ENCODE peak calls at places on chromosome 4, in ten cellular contexts. J is neural progenitor cell, E is HCT116, V is fibroblast of lung, M is mammary epithelial cell, H is GM23248, K is endothelial cell of umbilical vein, X is H9, G is SK-N-SH, Z is HepG2. Q is an unnamed sample. For H4K20me1 and H3K27me3, the result is how much of the 10 kb centered on the place peaks cover.

GRCh38 chr4:105399535-105400161 is 74.2 kb downstream of the PPA2 start:
- DNase-seq in K (peak), H (peak), Z (no peak), X (no peak), E (peak), G (no peak), M (peak), V (peak), J (no peak), Q (no peak)

GRCh38 chr4:172480471-172480870 is 667.3 kb downstream of the GALNTL6 start:
- DNase-seq in X (no peak), V (no peak), H (no peak), M (no peak), G (no peak), E (no peak), K (no peak), Z (no peak), J (no peak), Q (no peak)

GRCh38 chr4:78737020-78737419 is 39.1 kb upstream of the BMP2K start:
- DNase-seq in J (no peak), Z (no peak), X (no peak), K (no peak), M (no peak), E (no peak), G (no peak), V (no peak), H (no peak), Q (no peak)

GRCh38 chr4:150723727-150724411 is 141.9 kb downstream of the MAB21L2 start:
- DNase-seq in G (no peak), X (no peak), V (no peak), E (no peak), M (no peak), Z (no peak), K (no peak), J (no peak), H (no peak), Q (no peak)

GRCh38 chr4:169818063-169818679 is 60.4 kb upstream of the HPF1 start:
- DNase-seq in H (no peak), V (no peak), G (no peak), J (no peak), M (no peak), K (no peak), E (no peak), X (no peak), Z (no peak), Q (peak)

GRCh38 chr4:35151816-35152572 is 1092.3 kb downstream of the ARAP2 start:
- DNase-seq in E (peak), M (no peak), J (peak), V (no peak), Z (peak), X (peak), H (no peak), K (no peak), G (peak), Q (no peak)

GRCh38 chr4:128751354-128751753 is 58.1 kb upstream of the JADE1 start:
- DNase-seq in G (no peak), H (no peak), E (no peak), J (no peak), M (no peak), Z (no peak), X (no peak), K (no peak), V (peak), Q (no peak)

GRCh38 chr4:185254434-185254833 is 45.0 kb downstream of the SNX25 start:
- DNase-seq in V (peak), M (no peak), X (no peak), G (no peak), H (no peak), Z (peak), E (no peak), J (no peak), K (peak), Q (no peak)

GRCh38 chr4:79467246-79467932 is 59.4 kb upstream of the GK2 start:
- DNase-seq in X (no peak), E (no peak), G (no peak), Z (no peak), V (peak), K (no peak), J (peak), H (peak), M (no peak), Q (no peak)

GRCh38 chr4:96983830-96984229 is 1143.9 kb downstream of the PDHA2 start:
- DNase-seq in E (no peak), X (no peak), V (no peak), M (no peak), G (no peak), J (no peak), Z (no peak), H (no peak), K (peak), Q (peak)

GRCh38 chr4:69408451-69408850 is 87.3 kb downstream of the UGT2B4 start:
- DNase-seq in E (no peak), M (no peak), V (no peak), J (no peak), X (no peak), Z (no peak), K (no peak), G (no peak), H (no peak), Q (no peak)

GRCh38 chr4:132284910-132285426 is 864.1 kb upstream of the PCDH10 start:
- DNase-seq in G (no peak), E (no peak), X (no peak), V (no peak), J (no peak), H (no peak), K (no peak), Z (no peak), M (no peak), Q (peak)

GRCh38 chr4:20433101-20433705 is 181.5 kb downstream of the SLIT2 start:
- DNase-seq in X (no peak), E (no peak), V (peak), H (no peak), M (no peak), J (peak), K (peak), Z (no peak), G (no peak), Q (no peak)

GRCh38 chr4:153472122-153473037 is 6.2 kb downstream of the TMEM131L start:
- DNase-seq in H (no peak), M (no peak), J (no peak), X (no peak), Z (no peak), G (no peak), E (no peak), K (no peak), V (no peak), Q (no peak)

GRCh38 chr4:138826754-138827153 is 188.8 kb upstream of the NOCT start:
- DNase-seq in K (no peak), H (no peak), V (no peak), X (no peak), Z (no peak), G (peak), M (no peak), E (no peak), J (no peak), Q (no peak)

GRCh38 chr4:61200195-61200990 is at the start of gene ADGRL3:
- DNase-seq in V (peak), H (peak), J (peak), X (peak), Z (no peak), G (peak), E (no peak), M (peak), K (no peak), Q (no peak)

GRCh38 chr4:45939056-45939455 is 184.8 kb downstream of the GABRG1 start:
- DNase-seq in K (no peak), M (no peak), X (no peak), Z (no peak), G (no peak), J (no peak), H (no peak), V (no peak), E (no peak), Q (no peak)

GRCh38 chr4:170242471-170242870 is 152.7 kb upstream of the AADAT start:
- DNase-seq in V (peak), H (peak), X (no peak), M (peak), J (no peak), E (no peak), Z (no peak), G (no peak), K (no peak), Q (no peak)

GRCh38 chr4:53196195-53196641 is 169.6 kb downstream of the SCFD2 start:
- DNase-seq in Z (no peak), V (peak), M (no peak), J (no peak), X (no peak), H (peak), K (peak), E (no peak), G (peak), Q (no peak)

GRCh38 chr4:2799971-2800690 is 7.2 kb downstream of the SH3BP2 start:
- DNase-seq in E (no peak), G (no peak), J (no peak), Z (no peak), X (no peak), M (no peak), H (peak), V (no peak), K (no peak), Q (no peak)

GRCh38 chr4:166594326-166594946 is 639.9 kb downstream of the SPOCK3 start:
- DNase-seq in Z (peak), K (no peak), G (peak), H (peak), X (peak), E (peak), J (peak), M (peak), V (peak), Q (no peak)

GRCh38 chr4:53855886-53856260 is 208.5 kb downstream of the CHIC2 start:
- DNase-seq in E (no peak), X (no peak), G (no peak), K (no peak), J (no peak), H (peak), Z (no peak), V (peak), M (peak), Q (no peak)

GRCh38 chr4:105990933-105991332 is 95.7 kb downstream of the NPNT start:
- DNase-seq in V (peak), J (no peak), E (peak), G (peak), Z (no peak), X (no peak), M (peak), H (peak), K (peak), Q (no peak)

GRCh38 chr4:108171541-108172230 is 3.0 kb upstream of the LEF1 start:
- DNase-seq in G (peak), E (no peak), X (peak), M (no peak), J (peak), K (no peak), V (peak), H (no peak), Z (no peak), Q (peak)

GRCh38 chr4:74499986-74500781 is 55.2 kb downstream of the AREG start:
- DNase-seq in J (no peak), H (peak), M (peak), E (no peak), Z (no peak), V (peak), K (no peak), G (no peak), X (no peak), Q (no peak)

GRCh38 chr4:11702886-11703555 is 274.3 kb upstream of the HS3ST1 start:
- DNase-seq in X (no peak), G (no peak), E (no peak), K (no peak), J (no peak), V (no peak), H (no peak), M (peak), Z (no peak), Q (no peak)

GRCh38 chr4:141548791-141549190 is 87.6 kb upstream of the IL15 start:
- DNase-seq in Z (no peak), H (peak), G (no peak), E (no peak), X (no peak), K (no peak), V (peak), J (no peak), M (no peak), Q (no peak)

GRCh38 chr4:43457866-43458265 is 565.4 kb downstream of the GRXCR1 start:
- DNase-seq in G (no peak), K (no peak), E (no peak), M (peak), V (peak), J (no peak), Z (no peak), H (peak), X (no peak), Q (no peak)

GRCh38 chr4:110636677-110637407 is 14.0 kb upstream of the PITX2 start:
- DNase-seq in G (no peak), E (peak), J (peak), H (peak), V (peak), K (no peak), M (no peak), Z (no peak), X (peak), Q (no peak)

GRCh38 chr4:175234162-175234561 is 316.0 kb downstream of the ADAM29 start:
- DNase-seq in K (no peak), V (no peak), M (no peak), H (no peak), J (no peak), G (peak), E (no peak), X (no peak), Z (no peak), Q (no peak)

GRCh38 chr4:87543835-87544461 is 14.8 kb upstream of the SPARCL1 start:
- DNase-seq in Z (peak), H (peak), M (peak), J (peak), G (peak), E (peak), X (no peak), K (peak), V (peak), Q (no peak)

GRCh38 chr4:80206541-80207171 is 9.4 kb downstream of the PRDM8 start:
- DNase-seq in H (no peak), Z (no peak), K (peak), E (no peak), X (no peak), V (no peak), G (no peak), J (no peak), M (no peak), Q (no peak)

GRCh38 chr4:46254788-46255187 is 130.9 kb upstream of the GABRG1 start:
- DNase-seq in J (no peak), V (peak), Z (no peak), G (no peak), X (no peak), M (peak), E (no peak), H (peak), K (no peak), Q (no peak)

DNA sequence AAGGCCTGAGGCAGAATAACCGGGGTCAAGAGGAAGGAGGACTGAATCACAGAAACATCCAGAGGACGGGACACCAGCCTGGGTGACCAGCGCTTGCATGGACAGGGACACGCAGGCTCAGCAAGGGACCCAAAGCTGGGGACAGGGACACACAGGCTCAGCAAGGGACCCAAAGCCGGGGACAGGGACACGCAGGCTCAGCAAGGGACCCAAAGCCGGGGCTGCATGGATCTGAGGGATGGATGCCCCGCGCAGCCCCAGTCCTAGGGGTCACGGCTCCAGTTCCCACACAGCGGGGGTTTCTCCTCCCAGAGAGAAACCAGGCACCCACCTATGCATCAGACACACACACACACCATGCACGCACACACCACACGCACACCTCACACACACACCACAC is 32.5 kb downstream of the FAM53A start:
- DNase-seq in M (no peak), H (no peak), G (no peak), K (no peak), Z (no peak), X (no peak), V (no peak), J (no peak), E (no peak), Q (no peak)
- H4K20me1 ChIP-seq in M (under half), H (under half), G (under half), K (under half), Z (under half), X (under half), V (under half), J (under half), E (under half), Q (under half)

GRCh38 chr4:4849524-4850193 is 9.8 kb upstream of the MSX1 start:
- DNase-seq in K (no peak), G (no peak), J (no peak), X (no peak), M (no peak), E (no peak), H (no peak), V (no peak), Z (no peak), Q (no peak)
- H3K27me3 ChIP-seq in K (under half), G (under half), J (half or more), X (under half), M (under half), E (under half), H (under half), V (under half), Z (under half), Q (under half)

GRCh38 chr4:55540271-55540670 is 6.4 kb downstream of the CLOCK start:
- DNase-seq in M (no peak), E (no peak), J (no peak), K (no peak), X (no peak), V (no peak), Z (no peak), H (no peak), G (no peak), Q (no peak)
- H4K20me1 ChIP-seq in M (under half), E (under half), J (under half), K (under half), X (under half), V (under half), Z (under half), H (under half), G (under half), Q (under half)

GRCh38 chr4:13529130-13529919 is 15.0 kb downstream of the NKX3-2 start:
- DNase-seq in M (no peak), J (no peak), X (no peak), E (no peak), G (peak), V (no peak), K (no peak), H (no peak), Z (no peak), Q (no peak)
- H3K27me3 ChIP-seq in M (half or more), J (half or more), X (half or more), E (under half), G (half or more), V (half or more), K (half or more), H (half or more), Z (half or more), Q (under half)

DNA sequence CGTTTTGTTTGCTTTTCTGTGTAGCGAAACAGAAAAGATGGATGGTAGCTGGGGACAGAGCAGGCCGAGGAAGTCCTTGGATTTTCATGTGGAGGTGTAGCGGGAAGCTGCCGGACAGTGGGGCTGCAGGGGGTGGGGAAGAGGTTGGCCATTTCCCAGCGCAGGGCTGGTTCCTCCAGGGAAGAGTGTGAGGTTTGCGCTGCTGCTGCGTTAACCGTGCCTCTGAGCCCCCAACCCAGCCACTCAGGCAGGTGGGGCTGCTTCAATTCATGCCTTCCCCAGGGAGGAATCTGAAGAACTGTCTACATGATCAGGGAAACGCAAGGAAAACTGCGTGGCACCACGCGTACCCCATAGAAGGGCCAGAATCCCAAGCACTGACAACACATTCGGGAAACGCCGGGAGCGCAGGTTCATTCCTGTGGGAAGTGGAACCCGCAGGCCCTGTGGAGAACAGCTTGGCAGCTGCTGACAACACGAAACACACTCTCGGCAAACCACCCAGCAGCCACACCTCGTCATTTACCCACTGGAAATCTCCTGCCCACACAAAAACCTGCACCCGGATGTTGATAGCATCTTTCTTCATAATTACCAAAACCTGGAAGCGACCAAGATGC is 57.7 kb downstream of the PCGF3 start:
- DNase-seq in X (no peak), G (no peak), J (no peak), V (no peak), K (no peak), H (no peak), E (no peak), Z (no peak), M (no peak), Q (no peak)
- H4K20me1 ChIP-seq in X (under half), G (half or more), J (under half), V (under half), K (under half), H (under half), E (under half), Z (under half), M (under half), Q (half or more)

GRCh38 chr4:173538148-173538902 is 8.3 kb upstream of the HAND2 start:
- DNase-seq in E (no peak), X (no peak), G (peak), H (peak), V (no peak), K (no peak), J (peak), M (no peak), Z (no peak), Q (no peak)
- H3K27me3 ChIP-seq in E (half or more), X (half or more), G (under half), H (under half), V (half or more), K (half or more), J (half or more), M (under half), Z (under half), Q (under half)

GRCh38 chr4:8164194-8164565 is 5.6 kb upstream of the ABLIM2 start:
- DNase-seq in V (no peak), Z (no peak), H (no peak), J (no peak), X (no peak), K (no peak), E (no peak), G (no peak), M (no peak), Q (no peak)

GRCh38 chr4:8164687-8165086 is 6.1 kb upstream of the ABLIM2 start:
- DNase-seq in X (no peak), J (no peak), H (no peak), Z (no peak), E (no peak), V (no peak), M (no peak), K (no peak), G (no peak), Q (no peak)

GRCh38 chr4:8167291-8167690 is 8.7 kb upstream of the ABLIM2 start:
- DNase-seq in K (no peak), H (no peak), X (no peak), J (no peak), G (no peak), Z (no peak), E (no peak), M (no peak), V (no peak), Q (no peak)

GRCh38 chr4:8163436-8164193 is 5.0 kb upstream of the ABLIM2 start:
- DNase-seq in M (no peak), V (no peak), Z (no peak), K (no peak), G (no peak), J (no peak), E (no peak), H (no peak), X (no peak), Q (no peak)

DNA sequence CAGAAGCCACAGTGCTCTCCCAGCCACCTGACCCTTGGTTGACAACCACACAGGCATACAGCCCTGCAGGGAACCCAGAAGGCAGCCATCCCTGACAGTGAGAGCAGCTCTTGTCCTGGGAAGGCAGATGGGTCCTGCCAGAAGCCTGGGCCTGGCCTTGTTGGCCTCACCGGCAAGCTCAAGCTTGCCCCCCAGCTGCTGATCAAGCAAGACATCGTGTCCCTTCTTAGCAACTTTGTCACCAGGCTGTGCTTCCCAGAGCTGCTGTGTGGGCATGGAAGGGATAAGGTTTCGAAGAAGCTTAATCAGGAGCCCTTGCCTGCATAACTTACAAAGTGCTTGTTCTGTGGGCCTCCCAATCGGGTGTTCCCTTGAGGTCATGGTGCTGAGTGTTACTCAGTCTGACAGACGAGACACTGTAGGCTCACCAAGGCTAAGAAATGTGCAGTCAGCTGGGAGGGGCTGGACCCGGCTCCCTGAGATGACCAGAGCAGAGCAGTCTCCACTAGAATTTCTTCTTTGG is 6.8 kb upstream of the ABLIM2 start:
- DNase-seq in J (no peak), E (no peak), Z (no peak), V (no peak), M (no peak), G (no peak), H (peak), K (no peak), X (no peak), Q (no peak)
- H4K20me1 ChIP-seq in J (under half), E (under half), Z (under half), V (under half), M (under half), G (under half), H (under half), K (under half), X (under half), Q (under half)

GRCh38 chr4:22454955-22455354 is 60.9 kb downstream of the ADGRA3 start:
- DNase-seq in H (no peak), X (no peak), K (no peak), Z (no peak), V (no peak), M (no peak), G (no peak), E (no peak), J (no peak), Q (no peak)
- H3K27me3 ChIP-seq in H (under half), X (under half), K (under half), Z (under half), V (under half), M (under half), G (under half), E (under half), J (under half), Q (under half)

Q was measured in DND-41.